ENCODE peak calls at places on chromosomes 1 and 21, in ten cellular contexts. U is NB4, K is IMR-90, L is A549, M is GM12891, O is esophagus squamous epithelium, S is stomach, C is breast epithelium, H is body of pancreas, N is ovary. W is an unnamed sample.

GRCh38 chr1:85327759-85328158 is 51.3 kb upstream of the BCL10 start:
- DNase-seq in U (no peak), H (no peak), N (no peak), M (no peak), K (peak), L (no peak), C (no peak), O (no peak), S (no peak), W (no peak)

GRCh38 chr1:34477632-34478141 is 277.2 kb upstream of the GJB5 start:
- DNase-seq in M (no peak), N (no peak), K (no peak), C (no peak), H (no peak), L (no peak), O (no peak), S (no peak), U (no peak), W (no peak)

GRCh38 chr21:45830221-45830640 is 151.3 kb upstream of the COL6A1 start:
- DNase-seq in U (no peak), L (no peak), C (no peak), H (no peak), M (no peak), S (no peak), K (no peak), N (no peak), O (no peak), W (no peak)

GRCh38 chr1:188249813-188250212 is 1421.1 kb downstream of the PLA2G4A start:
- DNase-seq in L (no peak), C (no peak), O (no peak), K (no peak), S (no peak), N (no peak), M (no peak), H (no peak), U (peak), W (no peak)

GRCh38 chr21:22224261-22224660 is 1226.1 kb downstream of the NCAM2 start:
- DNase-seq in K (no peak), S (no peak), N (no peak), C (no peak), M (no peak), U (no peak), H (no peak), O (no peak), L (no peak), W (no peak)

GRCh38 chr21:46477765-46478164 is 19.1 kb downstream of the DIP2A start:
- DNase-seq in H (peak), L (no peak), O (no peak), K (peak), M (no peak), N (no peak), U (no peak), C (no peak), S (no peak), W (no peak)

GRCh38 chr1:119827010-119827409 is 15.8 kb upstream of the REG4 start:
- DNase-seq in O (no peak), C (no peak), U (peak), N (no peak), H (no peak), M (no peak), L (peak), S (no peak), K (no peak), W (peak)

GRCh38 chr1:157170677-157171515 is 32.7 kb upstream of the ETV3 start:
- DNase-seq in O (no peak), S (peak), H (peak), N (no peak), L (peak), U (peak), C (no peak), M (no peak), K (no peak), W (peak)

GRCh38 chr1:83999316-83999819 is 436 bp upstream of the TTLL7 start:
- DNase-seq in M (peak), H (peak), C (no peak), U (peak), S (peak), K (peak), O (no peak), L (peak), N (no peak), W (peak)

GRCh38 chr1:203037509-203038190 is 11.4 kb downstream of the PPFIA4 start:
- DNase-seq in O (no peak), C (no peak), K (no peak), M (peak), H (no peak), S (no peak), L (no peak), U (no peak), N (no peak), W (peak)

GRCh38 chr1:114002492-114003290 is 23.4 kb downstream of the OLFML3 start:
- DNase-seq in C (no peak), H (peak), U (peak), N (peak), L (no peak), K (no peak), O (no peak), S (no peak), M (no peak), W (no peak)

GRCh38 chr1:230332429-230333088 is 93.6 kb downstream of the PGBD5 start:
- DNase-seq in M (no peak), L (no peak), H (no peak), O (no peak), N (no peak), U (no peak), S (no peak), C (no peak), K (no peak), W (no peak)

GRCh38 chr21:33414926-33415325 is 11.7 kb downstream of the IFNGR2 start:
- DNase-seq in N (no peak), K (no peak), C (no peak), O (no peak), L (no peak), M (no peak), U (no peak), H (no peak), S (no peak), W (no peak)

GRCh38 chr1:31805318-31805717 is 10.5 kb downstream of the SPOCD1 start:
- DNase-seq in U (no peak), N (no peak), L (no peak), H (no peak), K (no peak), O (no peak), S (no peak), C (no peak), M (no peak), W (no peak)

GRCh38 chr1:189804352-189804751 is 673.3 kb downstream of the BRINP3 start:
- DNase-seq in C (no peak), N (no peak), S (no peak), O (no peak), H (no peak), U (no peak), K (no peak), M (no peak), L (no peak), W (no peak)

GRCh38 chr1:6141601-6142000 is 38.5 kb downstream of the CHD5 start:
- DNase-seq in S (no peak), H (no peak), M (peak), K (no peak), C (no peak), O (no peak), N (no peak), L (no peak), U (peak), W (no peak)

GRCh38 chr21:46121286-46122221 is 23.6 kb downstream of the COL6A2 start:
- DNase-seq in S (peak), K (no peak), M (peak), N (peak), U (no peak), H (no peak), L (no peak), C (no peak), O (no peak), W (no peak)

GRCh38 chr1:96388421-96389310 is 332.9 kb upstream of the PTBP2 start:
- DNase-seq in C (no peak), S (no peak), K (peak), L (no peak), H (no peak), U (no peak), M (no peak), O (no peak), N (no peak), W (no peak)

GRCh38 chr1:184532199-184532598 is 145.4 kb downstream of the C1orf21 start:
- DNase-seq in L (no peak), H (no peak), C (no peak), K (no peak), O (no peak), N (no peak), U (no peak), M (no peak), S (no peak), W (no peak)

GRCh38 chr21:42591170-42591869 is 62.1 kb upstream of the PDE9A start:
- DNase-seq in H (no peak), C (no peak), N (no peak), O (no peak), U (no peak), K (no peak), L (no peak), S (no peak), M (no peak), W (no peak)

GRCh38 chr21:16071082-16071481 is 341.3 kb downstream of the USP25 start:
- DNase-seq in H (no peak), L (no peak), S (no peak), K (no peak), N (peak), U (no peak), O (no peak), C (no peak), M (no peak), W (no peak)

GRCh38 chr1:26126321-26127084 is 14.9 kb downstream of the PDIK1L start:
- DNase-seq in U (peak), C (peak), N (no peak), L (no peak), S (peak), H (peak), M (no peak), K (peak), O (no peak), W (peak)

GRCh38 chr1:107529511-107530149 is 388.8 kb downstream of the NTNG1 start:
- DNase-seq in C (peak), N (no peak), O (no peak), U (peak), L (peak), K (peak), M (peak), H (peak), S (no peak), W (peak)

GRCh38 chr1:234849824-234850223 is 239.8 kb upstream of the IRF2BP2 start:
- DNase-seq in N (no peak), L (no peak), S (no peak), O (no peak), H (no peak), U (no peak), K (no peak), C (no peak), M (no peak), W (no peak)

GRCh38 chr1:10943991-10944730 is 68.3 kb upstream of the TARDBP start:
- DNase-seq in H (peak), S (peak), N (no peak), M (no peak), O (no peak), K (no peak), L (no peak), C (no peak), U (no peak), W (no peak)

GRCh38 chr1:42392255-42392654 is 11.7 kb downstream of the RIMKLA start:
- DNase-seq in M (no peak), N (no peak), C (no peak), L (no peak), O (no peak), S (no peak), K (no peak), U (no peak), H (no peak), W (no peak)

GRCh38 chr1:62381831-62382505 is 54.9 kb upstream of the USP1 start:
- DNase-seq in L (no peak), C (no peak), N (no peak), H (no peak), O (no peak), U (no peak), K (no peak), S (no peak), M (no peak), W (no peak)

DNA sequence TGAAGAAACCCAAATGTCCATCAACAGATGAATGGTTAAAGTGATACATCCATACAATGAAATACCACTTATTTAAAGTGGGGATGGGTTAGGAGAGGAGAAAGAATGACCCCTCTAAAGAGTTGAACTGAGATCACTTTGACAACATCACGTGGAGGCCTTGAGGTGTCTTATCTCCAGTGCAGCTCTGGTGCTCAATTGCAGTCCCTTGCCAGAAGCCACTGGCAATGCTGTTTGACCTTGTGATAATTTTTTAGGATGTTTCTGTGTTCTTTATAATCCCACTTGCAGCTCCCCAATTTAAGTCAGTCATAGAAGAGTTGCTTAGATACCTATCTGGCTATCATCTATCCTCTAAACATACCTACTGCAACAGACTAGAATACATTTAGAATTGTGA is 167.6 kb downstream of the ZNF648 start:
- DNase-seq in H (no peak), M (no peak), U (no peak), C (no peak), K (no peak), L (no peak), O (no peak), N (no peak), S (no peak), W (no peak)
- TF ChIP-seq POLR2A in H (no peak), M (no peak), U (no peak), C (no peak), K (no peak), L (no peak), O (no peak), N (no peak), S (no peak), W (no peak)

GRCh38 chr1:153783233-153784190 is 8.3 kb downstream of the SLC27A3 start:
- DNase-seq in O (no peak), K (peak), M (peak), U (peak), L (peak), H (peak), S (peak), C (peak), N (peak), W (peak)
- TF ChIP-seq POLR2A in O (peak), K (peak), M (peak), U (peak), L (peak), H (peak), S (peak), C (peak), N (peak), W (peak)

DNA sequence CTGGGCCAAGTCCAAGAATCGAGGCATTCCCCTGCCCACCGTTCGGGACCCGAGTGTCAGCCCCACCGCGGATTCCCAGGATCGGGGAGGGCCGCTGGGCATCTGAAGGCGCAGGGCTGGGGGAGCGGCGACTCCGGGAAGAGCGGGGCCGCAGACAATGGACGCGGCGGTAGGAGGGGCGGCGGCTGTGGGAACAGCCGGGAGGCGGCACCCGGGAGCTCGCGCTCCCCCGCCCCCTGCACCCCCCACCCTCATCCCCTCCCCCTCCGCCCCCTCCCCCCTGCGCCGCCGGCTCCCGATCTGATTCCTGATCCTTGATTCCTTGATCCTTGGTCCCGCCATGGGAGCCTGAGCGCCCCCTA is at the start of gene VANGL2:
- DNase-seq in N (peak), L (peak), U (peak), C (peak), H (peak), M (peak), K (peak), O (no peak), S (peak), W (peak)
- TF ChIP-seq POLR2A in N (no peak), L (no peak), U (no peak), C (no peak), H (no peak), M (no peak), K (no peak), O (no peak), S (no peak), W (no peak)

GRCh38 chr1:223714849-223715709 is 2.7 kb downstream of the CAPN2 start:
- DNase-seq in U (peak), L (no peak), S (no peak), N (no peak), O (no peak), M (no peak), H (no peak), C (no peak), K (peak), W (no peak)
- TF ChIP-seq POLR2A in U (no peak), L (no peak), S (no peak), N (no peak), O (no peak), M (no peak), H (no peak), C (no peak), K (no peak), W (no peak)

DNA sequence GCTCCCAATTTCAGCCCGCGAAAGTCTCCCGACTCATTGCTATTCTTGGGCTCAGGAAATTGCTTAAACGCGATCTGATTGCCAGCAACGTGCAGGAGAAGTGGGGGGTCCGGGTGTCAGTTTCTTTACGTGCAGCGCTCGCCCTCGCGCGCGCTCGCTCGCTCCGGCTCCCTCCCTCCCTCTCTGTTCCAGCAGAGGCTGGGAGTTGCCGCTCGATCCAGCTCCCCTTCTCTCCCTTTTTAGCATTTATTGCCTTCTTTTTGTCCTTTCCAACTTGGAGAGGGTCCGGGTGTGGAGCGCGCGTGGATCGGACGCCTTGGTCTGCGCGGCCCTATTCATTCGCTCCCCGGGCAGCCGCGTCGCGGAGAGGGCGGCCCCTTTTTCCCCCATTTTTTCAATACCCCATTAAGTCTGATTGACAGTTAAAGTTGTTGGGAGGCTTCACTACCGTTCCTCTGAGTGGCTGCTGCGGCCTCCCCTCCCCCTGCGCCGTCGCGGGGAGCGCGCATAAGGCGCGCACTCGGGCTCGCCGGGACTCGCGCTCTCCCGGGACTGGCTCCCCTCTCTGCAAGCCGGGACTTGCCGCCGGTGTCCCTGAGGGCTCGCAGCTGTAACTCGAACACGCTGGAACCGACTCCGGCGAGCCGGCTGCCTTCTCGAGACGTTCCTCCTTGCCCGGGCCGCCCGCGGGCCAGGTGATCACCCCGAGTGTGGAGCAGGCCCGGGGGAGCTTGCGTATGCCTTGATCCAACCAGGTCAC is at the start of gene DHRS3:
- DNase-seq in N (peak), M (peak), K (peak), O (no peak), H (peak), S (peak), L (peak), C (peak), U (peak), W (peak)
- TF ChIP-seq POLR2A in N (no peak), M (no peak), K (no peak), O (peak), H (peak), S (peak), L (peak), C (no peak), U (peak), W (peak)

DNA sequence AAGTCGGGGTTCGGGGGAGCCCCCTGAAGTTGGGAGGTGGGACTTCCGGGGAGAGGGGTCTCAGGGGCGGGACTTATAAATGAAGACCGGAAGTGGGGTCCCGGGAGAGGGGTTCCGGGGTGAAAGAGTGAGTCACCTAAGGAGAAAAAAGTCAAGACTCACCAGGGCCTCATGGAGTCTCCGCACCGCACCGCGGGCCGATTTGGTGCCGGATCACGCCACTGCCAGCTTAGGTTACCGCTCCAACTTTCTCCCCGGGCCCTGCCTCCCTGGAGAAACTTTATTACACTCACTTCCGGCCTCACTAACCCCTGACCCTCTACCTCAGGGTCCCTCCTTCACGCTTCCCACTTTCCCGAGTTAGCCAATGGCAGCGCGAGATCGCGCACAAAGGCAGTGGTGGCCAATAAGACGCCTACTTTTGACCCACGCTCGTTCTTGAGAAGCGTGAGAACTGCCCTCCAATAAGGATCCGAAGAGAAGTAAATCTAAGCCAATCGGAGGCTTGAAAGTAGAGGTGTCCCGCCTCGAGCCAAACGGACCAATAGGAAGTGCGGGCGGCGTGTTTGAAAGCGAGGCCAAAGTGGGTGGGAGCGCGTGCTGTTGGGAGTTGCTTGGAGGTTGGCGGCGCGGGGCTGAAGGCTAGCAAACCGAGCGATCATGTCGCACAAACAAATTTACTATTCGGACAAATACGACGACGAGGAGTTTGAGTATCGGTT is at the start of gene CKS1B:
- DNase-seq in O (peak), N (peak), M (peak), C (peak), L (peak), H (peak), S (peak), K (peak), U (peak), W (peak)
- TF ChIP-seq POLR2A in O (peak), N (peak), M (peak), C (peak), L (peak), H (peak), S (peak), K (peak), U (no peak), W (peak)

W was measured in erythroblast.